ENCODE peak calls at places on chromosomes 11 and 22, in five cellular contexts. U is T-helper 2 cell, R is LoVo, C is astrocyte of the cerebellum, M is GM03348. Z is an unnamed sample.

GRCh38 chr22:25566812-25567211 is 2.3 kb downstream of the GRK3 start:
- DNase-seq in R (no peak), C (no peak), U (no peak), M (no peak), Z (no peak)

GRCh38 chr11:43823851-43824250 is 56.8 kb upstream of the ALKBH3 start:
- DNase-seq in M (no peak), R (no peak), C (no peak), U (no peak), Z (no peak)

GRCh38 chr11:134471341-134472187 is 59.5 kb upstream of the B3GAT1 start:
- DNase-seq in R (no peak), C (no peak), M (no peak), U (no peak), Z (no peak)

GRCh38 chr11:84420261-84420660 is 1134.1 kb upstream of the CCDC90B start:
- DNase-seq in C (no peak), M (peak), U (no peak), R (no peak), Z (no peak)

GRCh38 chr11:19768197-19768596 is 55.6 kb downstream of the NAV2 start:
- DNase-seq in R (no peak), C (no peak), M (no peak), U (no peak), Z (no peak)

GRCh38 chr11:17542249-17542648 is 2.0 kb downstream of the USH1C start:
- DNase-seq in C (no peak), M (no peak), U (no peak), R (peak), Z (no peak)

GRCh38 chr11:14012836-14013235 is 50.3 kb downstream of the SPON1 start:
- DNase-seq in U (no peak), M (peak), R (no peak), C (no peak), Z (no peak)

GRCh38 chr11:133980665-133981064 is 23.9 kb upstream of the IGSF9B start:
- DNase-seq in U (no peak), C (no peak), M (no peak), R (no peak), Z (no peak)

GRCh38 chr11:70671611-70672010 is 273.3 kb downstream of the CTTN start:
- DNase-seq in C (no peak), R (no peak), M (no peak), U (no peak), Z (no peak)

GRCh38 chr11:47906066-47906465 is 57.9 kb upstream of the NUP160 start:
- DNase-seq in C (no peak), U (no peak), M (no peak), R (no peak), Z (no peak)

GRCh38 chr22:35472488-35472887 is 68.1 kb upstream of the RASD2 start:
- DNase-seq in U (no peak), R (no peak), M (no peak), C (no peak), Z (no peak)

GRCh38 chr22:25060522-25061071 is 108.1 kb downstream of the KIAA1671 start:
- DNase-seq in R (no peak), C (no peak), M (no peak), U (no peak), Z (peak)

GRCh38 chr11:117806906-117807305 is 9.9 kb upstream of the DSCAML1 start:
- DNase-seq in C (no peak), U (no peak), R (no peak), M (no peak), Z (no peak)

GRCh38 chr22:38218661-38219331 is 17.0 kb downstream of the MAFF start:
- DNase-seq in U (peak), M (peak), R (peak), C (peak), Z (peak)

GRCh38 chr22:44387486-44387885 is 74.7 kb upstream of the SHISAL1 start:
- DNase-seq in M (no peak), C (no peak), U (no peak), R (no peak), Z (no peak)

GRCh38 chr11:67416416-67417335 is 1.2 kb downstream of the CARNS1 start:
- DNase-seq in M (no peak), C (no peak), R (no peak), U (peak), Z (peak)

GRCh38 chr22:29520851-29521250 is 32.7 kb downstream of the THOC5 start:
- DNase-seq in M (peak), C (peak), U (no peak), R (no peak), Z (no peak)

GRCh38 chr11:820655-821512 is 2.2 kb downstream of the PNPLA2 start:
- DNase-seq in U (no peak), R (peak), C (no peak), M (peak), Z (no peak)

GRCh38 chr11:34480339-34480738 is 33.3 kb downstream of the ELF5 start:
- DNase-seq in C (no peak), U (no peak), R (no peak), M (no peak), Z (no peak)

GRCh38 chr11:117378966-117379865 is 51.6 kb downstream of the CEP164 start:
- DNase-seq in C (no peak), R (no peak), U (no peak), M (no peak), Z (no peak)

GRCh38 chr11:116813781-116814471 is 9.2 kb downstream of the APOA4 start:
- DNase-seq in C (no peak), R (no peak), M (no peak), U (no peak), Z (no peak)

GRCh38 chr11:83583953-83584352 is 297.8 kb upstream of the CCDC90B start:
- DNase-seq in U (no peak), C (no peak), M (peak), R (no peak), Z (no peak)

GRCh38 chr11:120746836-120747609 is 235.5 kb downstream of the GRIK4 start:
- DNase-seq in M (no peak), C (no peak), R (no peak), U (no peak), Z (no peak)

GRCh38 chr11:78740175-78741161 is 165.8 kb upstream of the NARS2 start:
- DNase-seq in R (no peak), C (no peak), U (no peak), M (no peak), Z (no peak)